ENCODE peak calls at places on chromosomes 5 and 9, in six cellular contexts. E is stimulated activated CD4-positive, alpha-beta T cell treated with anti-CD3 and anti-CD28 coated beads, TNF-alpha, amount 100 ng/mL, for 24 hours; M is stimulated activated CD8-positive, alpha-beta memory T cell treated with anti-CD3 and anti-CD28 coated beads, Interleukin-2, amount 100 ng/mL, for 48 hours; I is globus pallidus; T is ureter; P is skeletal muscle cell. R is an unnamed sample.

GRCh38 chr9:12274577-12274976 is 418.6 kb upstream of the TYRP1 start:
- DNase-seq in E (no peak), M (no peak), I (no peak), T (no peak), P (peak), R (no peak)

GRCh38 chr5:159135896-159136531 is 36.3 kb upstream of the EBF1 start:
- DNase-seq in E (no peak), M (no peak), I (no peak), T (no peak), P (peak), R (no peak)

GRCh38 chr5:124859027-124859426 is 112.6 kb upstream of the ZNF608 start:
- DNase-seq in E (no peak), M (no peak), I (peak), T (peak), P (peak), R (peak)

GRCh38 chr9:124202447-124202971 is 55.2 kb upstream of the NEK6 start:
- DNase-seq in E (peak), M (peak), I (peak), T (no peak), P (no peak), R (no peak)

GRCh38 chr9:121736964-121737462 is 85.6 kb downstream of the DAB2IP start:
- DNase-seq in E (no peak), M (no peak), I (no peak), T (peak), P (no peak), R (no peak)

GRCh38 chr9:19583890-19584289 is 175.1 kb downstream of the ACER2 start:
- DNase-seq in E (no peak), M (no peak), I (no peak), T (no peak), P (no peak), R (no peak)

GRCh38 chr9:117624106-117624505 is 80.1 kb upstream of the TLR4 start:
- DNase-seq in E (no peak), M (no peak), I (no peak), T (no peak), P (no peak), R (no peak)

GRCh38 chr5:75335952-75336624 is 932 bp upstream of the HMGCR start:
- DNase-seq in E (no peak), M (no peak), I (peak), T (peak), P (peak), R (no peak)

GRCh38 chr9:132141364-132141947 is 20.4 kb upstream of the NTNG2 start:
- DNase-seq in E (no peak), M (no peak), I (peak), T (no peak), P (no peak), R (no peak)

GRCh38 chr9:113634597-113635515 is 171.3 kb downstream of the RGS3 start:
- DNase-seq in E (no peak), M (no peak), I (no peak), T (no peak), P (no peak), R (no peak)

GRCh38 chr9:126791406-126792230 is 13.2 kb upstream of the ZBTB43 start:
- DNase-seq in E (no peak), M (no peak), I (no peak), T (no peak), P (peak), R (no peak)

GRCh38 chr5:14240366-14240765 is 97.2 kb downstream of the TRIO start:
- DNase-seq in E (no peak), M (no peak), I (no peak), T (no peak), P (no peak), R (no peak)